ENCODE peak calls at places on chromosomes 11 and 22, in six cellular contexts. Z is aorta; J is T47D; H is activated gamma-delta T cell; S is effector CD8-positive, alpha-beta T cell; R is tibial artery. F is an unnamed sample.

GRCh38 chr11:61728066-61728939 is 24.1 kb upstream of the MYRF start:
- DNase-seq in Z (no peak), J (no peak), H (no peak), S (no peak), R (no peak), F (no peak)

GRCh38 chr22:31451709-31452571 is 37.7 kb downstream of the EIF4ENIF1 start:
- DNase-seq in Z (no peak), J (peak), H (no peak), S (no peak), R (no peak), F (peak)

GRCh38 chr11:6152126-6152525 is 18.0 kb downstream of the OR52B2 start:
- DNase-seq in Z (no peak), J (no peak), H (no peak), S (no peak), R (no peak), F (no peak)

GRCh38 chr22:42621505-42622002 is 6.9 kb upstream of the POLDIP3 start:
- DNase-seq in Z (peak), J (peak), H (no peak), S (peak), R (peak), F (peak)

GRCh38 chr11:34264266-34265110 is 93.3 kb downstream of the ABTB2 start:
- DNase-seq in Z (no peak), J (no peak), H (no peak), S (no peak), R (no peak), F (no peak)

GRCh38 chr11:72174299-72175070 is 17.5 kb upstream of the FOLR1 start:
- DNase-seq in Z (no peak), J (no peak), H (no peak), S (no peak), R (no peak), F (no peak)

GRCh38 chr11:44857490-44857889 is 93.2 kb downstream of the TP53I11 start:
- DNase-seq in Z (no peak), J (no peak), H (no peak), S (no peak), R (no peak), F (no peak)

GRCh38 chr11:13247606-13248320 is 29.8 kb upstream of the BMAL1 start:
- DNase-seq in Z (no peak), J (no peak), H (no peak), S (no peak), R (no peak), F (no peak)

GRCh38 chr11:261624-262023 is 16.6 kb upstream of the NLRP6 start:
- DNase-seq in Z (no peak), J (no peak), H (no peak), S (no peak), R (no peak), F (no peak)

GRCh38 chr11:131609317-131609716 is 238.9 kb downstream of the NTM start:
- DNase-seq in Z (no peak), J (no peak), H (no peak), S (no peak), R (no peak), F (no peak)

GRCh38 chr11:42422094-42422493 is 889.7 kb upstream of the API5 start:
- DNase-seq in Z (no peak), J (no peak), H (no peak), S (no peak), R (no peak), F (no peak)

GRCh38 chr11:35814720-35815305 is 129.0 kb upstream of the LDLRAD3 start:
- DNase-seq in Z (no peak), J (no peak), H (no peak), S (no peak), R (no peak), F (no peak)

GRCh38 chr11:44595964-44596381 is 30.5 kb downstream of the CD82 start:
- DNase-seq in Z (peak), J (no peak), H (no peak), S (no peak), R (peak), F (no peak)

GRCh38 chr11:12792590-12792989 is 118.4 kb downstream of the TEAD1 start:
- DNase-seq in Z (no peak), J (no peak), H (no peak), S (no peak), R (no peak), F (no peak)

GRCh38 chr22:20629401-20629800 is 122.0 kb downstream of the MED15 start:
- DNase-seq in Z (no peak), J (no peak), H (no peak), S (no peak), R (no peak), F (no peak)

GRCh38 chr22:29344137-29344536 is 28.6 kb upstream of the RASL10A start:
- DNase-seq in Z (peak), J (no peak), H (no peak), S (no peak), R (no peak), F (no peak)

GRCh38 chr11:45162064-45162375 is 15.6 kb downstream of the PRDM11 start:
- DNase-seq in Z (no peak), J (no peak), H (no peak), S (no peak), R (no peak), F (no peak)

GRCh38 chr11:23509023-23509422 is 648.7 kb upstream of the CCDC179 start:
- DNase-seq in Z (no peak), J (no peak), H (no peak), S (no peak), R (no peak), F (no peak)

GRCh38 chr11:119085523-119085878 is 820 bp downstream of the HMBS start:
- DNase-seq in Z (no peak), J (no peak), H (no peak), S (no peak), R (no peak), F (no peak)

GRCh38 chr11:35463211-35463810 is 44.0 kb upstream of the SLC1A2 start:
- DNase-seq in Z (no peak), J (no peak), H (no peak), S (no peak), R (no peak), F (no peak)

GRCh38 chr22:37510046-37510445 is 9.2 kb downstream of the CARD10 start:
- DNase-seq in Z (peak), J (no peak), H (no peak), S (no peak), R (no peak), F (no peak)

GRCh38 chr11:58770627-58771457 is 39.1 kb upstream of the GLYAT start:
- DNase-seq in Z (no peak), J (no peak), H (no peak), S (no peak), R (no peak), F (no peak)

GRCh38 chr11:101759771-101760450 is 154.9 kb upstream of the CEP126 start:
- DNase-seq in Z (no peak), J (no peak), H (no peak), S (no peak), R (no peak), F (no peak)

GRCh38 chr11:31794546-31794945 is 16.6 kb downstream of the PAX6 start:
- DNase-seq in Z (no peak), J (no peak), H (no peak), S (no peak), R (no peak), F (no peak)

GRCh38 chr11:72411623-72412532 is 22.5 kb downstream of the CLPB start:
- DNase-seq in Z (no peak), J (no peak), H (no peak), S (no peak), R (no peak), F (peak)

GRCh38 chr11:67613313-67613959 is 6.7 kb downstream of the NDUFV1 start:
- DNase-seq in Z (no peak), J (no peak), H (no peak), S (no peak), R (no peak), F (no peak)

GRCh38 chr22:20464096-20464614 is 26.5 kb upstream of the SCARF2 start:
- DNase-seq in Z (no peak), J (no peak), H (no peak), S (no peak), R (no peak), F (peak)

GRCh38 chr22:29784451-29785361 is 17.5 kb downstream of the UQCR10 start:
- DNase-seq in Z (peak), J (no peak), H (no peak), S (no peak), R (no peak), F (no peak)

GRCh38 chr11:75768112-75768908 is at the start of gene DGAT2:
- DNase-seq in Z (peak), J (peak), H (peak), S (peak), R (peak), F (peak)

GRCh38 chr11:70290341-70291065 is 20.0 kb downstream of the PPFIA1 start:
- DNase-seq in Z (no peak), J (no peak), H (no peak), S (no peak), R (no peak), F (no peak)

GRCh38 chr11:64713781-64714363 is 9.1 kb downstream of the NRXN2 start:
- DNase-seq in Z (no peak), J (no peak), H (no peak), S (no peak), R (no peak), F (no peak)

GRCh38 chr11:67384851-67385366 is 6.9 kb upstream of the RAD9A start:
- DNase-seq in Z (no peak), J (no peak), H (no peak), S (no peak), R (no peak), F (no peak)

GRCh38 chr22:28894320-28894719 is 10.9 kb downstream of the ZNRF3 start:
- DNase-seq in Z (no peak), J (no peak), H (no peak), S (no peak), R (peak), F (no peak)

GRCh38 chr22:19106886-19107729 is 15.1 kb downstream of the DGCR2 start:
- DNase-seq in Z (no peak), J (no peak), H (no peak), S (no peak), R (peak), F (no peak)

GRCh38 chr11:61542661-61543060 is 34.1 kb downstream of the LRRC10B start:
- DNase-seq in Z (no peak), J (no peak), H (no peak), S (no peak), R (no peak), F (no peak)

GRCh38 chr11:78214331-78215194 is 25.8 kb downstream of the USP35 start:
- DNase-seq in Z (no peak), J (no peak), H (no peak), S (no peak), R (peak), F (no peak)

GRCh38 chr11:57903441-57904123 is 120.1 kb upstream of the OR9Q1 start:
- DNase-seq in Z (no peak), J (peak), H (no peak), S (no peak), R (no peak), F (no peak)